ENCODE peak calls at places on chromosomes 6 and 20, in five cellular contexts. M is PC-9, A is cardiac muscle cell, H is dorsolateral prefrontal cortex, E is breast epithelium. S is an unnamed sample.

GRCh38 chr20:48275737-48276342 is 490.6 kb upstream of the SULF2 start:
- DNase-seq in M (no peak), A (peak; percentile 37), H (no peak), E (no peak), S (no peak)

GRCh38 chr6:43942011-43942442 is 172.0 kb downstream of the VEGFA start:
- DNase-seq in M (no peak), A (no peak), H (no peak), E (no peak), S (no peak)

GRCh38 chr6:73739097-73739496 is 43.1 kb downstream of the CD109 start:
- DNase-seq in M (no peak), A (peak; percentile 85), H (no peak), E (no peak), S (peak; percentile 50)

GRCh38 chr6:29557320-29557719 is 2.2 kb downstream of the UBD start:
- DNase-seq in M (no peak), A (no peak), H (no peak), E (no peak), S (no peak)

GRCh38 chr6:107495196-107495643 is 5.3 kb downstream of the SOBP start:
- DNase-seq in M (no peak), A (peak; percentile 73), H (no peak), E (no peak), S (no peak)

GRCh38 chr6:118678866-118679265 is 27.5 kb upstream of the CEP85L start:
- DNase-seq in M (no peak), A (no peak), H (no peak), E (no peak), S (no peak)

GRCh38 chr6:139369568-139370046 is 4.8 kb downstream of the CITED2 start:
- DNase-seq in M (peak; percentile 9), A (peak; percentile 80), H (no peak), E (no peak), S (peak; percentile 38)

GRCh38 chr6:170028629-170029345 is 262.1 kb downstream of the DLL1 start:
- DNase-seq in M (no peak), A (no peak), H (no peak), E (no peak), S (no peak)

GRCh38 chr20:3502878-3503277 is 32.1 kb downstream of the ATRN start:
- DNase-seq in M (no peak), A (no peak), H (no peak), E (no peak), S (no peak)

GRCh38 chr20:57893364-57894001 is 183.7 kb upstream of the PMEPA1 start:
- DNase-seq in M (no peak), A (no peak), H (no peak), E (peak; percentile 24), S (no peak)

GRCh38 chr6:97186416-97186999 is 96.5 kb downstream of the MMS22L start:
- DNase-seq in M (peak; percentile 39), A (peak; percentile 80), H (peak; percentile 68), E (peak; percentile 56), S (peak; percentile 48)

GRCh38 chr6:56897789-56898509 is 57.0 kb upstream of the BEND6 start:
- DNase-seq in M (no peak), A (no peak), H (no peak), E (no peak), S (no peak)

GRCh38 chr6:87538510-87539260 is 51.1 kb downstream of the RARS2 start:
- DNase-seq in M (no peak), A (no peak), H (no peak), E (no peak), S (no peak)

GRCh38 chr6:14638932-14639875 is 521.6 kb downstream of the CD83 start:
- DNase-seq in M (no peak), A (peak; percentile 53), H (no peak), E (no peak), S (no peak)

GRCh38 chr20:62549029-62549428 is 73.2 kb upstream of the GATA5 start:
- DNase-seq in M (no peak), A (no peak), H (no peak), E (no peak), S (no peak)
- H3K27me3 ChIP-seq in M (peaks cover 97% of the 10 kb centered on the region), A (no peaks in the 10 kb centered on the region), H (peaks cover 30% of the 10 kb centered on the region), E (peaks cover 71% of the 10 kb centered on the region), S (no peaks in the 10 kb centered on the region)

DNA sequence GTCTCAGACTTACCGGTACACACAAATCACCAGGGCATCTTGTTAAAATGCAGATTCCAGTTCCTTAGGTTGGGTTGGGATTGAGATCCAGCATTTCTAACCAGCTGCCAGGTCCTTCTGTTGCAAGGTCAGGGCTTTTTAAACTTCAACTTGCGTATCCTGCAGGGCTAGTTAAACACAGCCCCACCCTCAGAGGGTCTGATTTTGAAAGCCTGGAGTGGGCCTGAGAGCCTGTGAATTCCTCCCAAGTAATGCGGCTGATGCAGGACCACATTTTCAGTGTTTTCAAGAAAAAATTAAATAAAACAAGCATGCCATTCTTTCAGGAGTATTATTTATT is 65.3 kb downstream of the MKKS start:
- DNase-seq in M (no peak), A (no peak), H (no peak), E (no peak), S (no peak)
- H3K27me3 ChIP-seq in M (no peaks in the 10 kb centered on the region), A (no peaks in the 10 kb centered on the region), H (no peaks in the 10 kb centered on the region), E (no peaks in the 10 kb centered on the region), S (no peaks in the 10 kb centered on the region)

GRCh38 chr6:90397047-90397446 is 100.4 kb upstream of the BACH2 start:
- DNase-seq in M (no peak), A (no peak), H (no peak), E (no peak), S (no peak)
- H3K27me3 ChIP-seq in M (no peaks in the 10 kb centered on the region), A (no peaks in the 10 kb centered on the region), H (no peaks in the 10 kb centered on the region), E (no peaks in the 10 kb centered on the region), S (no peaks in the 10 kb centered on the region)

DNA sequence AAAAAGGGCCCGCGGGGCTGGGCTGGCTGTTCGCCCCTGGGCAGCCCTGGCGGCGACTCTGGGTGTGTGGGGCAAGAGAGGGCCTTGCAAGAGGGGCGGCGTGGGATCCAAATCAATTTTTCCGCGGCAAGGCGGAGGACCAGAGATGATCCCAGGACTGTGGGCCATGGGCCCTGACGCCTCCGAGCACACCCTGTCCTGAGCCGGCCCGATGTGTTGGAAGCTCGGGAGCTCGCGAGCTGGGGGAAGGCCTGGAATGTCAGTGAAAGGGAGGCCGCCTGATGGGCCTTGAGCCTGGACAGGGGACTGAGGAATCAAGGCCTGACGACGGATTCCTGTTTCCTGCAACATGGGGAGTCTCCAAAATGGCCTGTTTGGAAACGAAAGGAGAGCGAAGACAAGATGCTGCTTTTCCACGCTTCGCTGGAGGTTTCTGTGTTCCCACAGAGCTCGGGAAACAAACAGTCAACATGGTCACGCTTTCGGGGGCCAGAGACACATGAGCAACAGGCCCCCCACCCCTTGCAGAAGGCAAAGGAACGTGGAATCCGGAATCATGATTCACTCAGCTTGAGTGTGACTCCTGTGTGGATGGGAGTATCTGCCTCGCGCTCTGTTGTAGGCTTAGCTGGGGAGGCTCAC is 364.6 kb upstream of the DEFB115 start:
- DNase-seq in M (no peak), A (no peak), H (no peak), E (no peak), S (no peak)
- H3K27me3 ChIP-seq in M (peaks cover 16% of the 10 kb centered on the region), A (peaks cover 65% of the 10 kb centered on the region), H (peaks cover 66% of the 10 kb centered on the region), E (peaks cover 15% of the 10 kb centered on the region), S (no peaks in the 10 kb centered on the region)

GRCh38 chr20:45448250-45448649 is 21.3 kb upstream of the WFDC2 start:
- DNase-seq in M (no peak), A (no peak), H (no peak), E (no peak), S (no peak)
- H3K27me3 ChIP-seq in M (no peaks in the 10 kb centered on the region), A (no peaks in the 10 kb centered on the region), H (no peaks in the 10 kb centered on the region), E (no peaks in the 10 kb centered on the region), S (no peaks in the 10 kb centered on the region)

GRCh38 chr6:90311569-90311968 is 14.9 kb upstream of the BACH2 start:
- DNase-seq in M (no peak), A (no peak), H (no peak), E (no peak), S (no peak)

GRCh38 chr6:90319979-90320667 is 23.5 kb upstream of the BACH2 start:
- DNase-seq in M (no peak), A (no peak), H (no peak), E (no peak), S (no peak)

GRCh38 chr6:90319044-90319443 is 22.4 kb upstream of the BACH2 start:
- DNase-seq in M (no peak), A (peak; percentile 15), H (no peak), E (no peak), S (no peak)

GRCh38 chr6:90315354-90315960 is 18.8 kb upstream of the BACH2 start:
- DNase-seq in M (no peak), A (no peak), H (no peak), E (no peak), S (no peak)

GRCh38 chr6:90314516-90314915 is 17.9 kb upstream of the BACH2 start:
- DNase-seq in M (no peak), A (no peak), H (no peak), E (no peak), S (no peak)
- H3K27me3 ChIP-seq in M (no peaks in the 10 kb centered on the region), A (no peaks in the 10 kb centered on the region), H (no peaks in the 10 kb centered on the region), E (no peaks in the 10 kb centered on the region), S (no peaks in the 10 kb centered on the region)